ENCODE peak calls at places on chromosomes 11 and 22, in four cellular contexts. E, T, N and J are unnamed samples.

GRCh38 chr22:50687829-50688228 is 15.2 kb downstream of the SHANK3 start:
- DNase-seq in E (no peak), T (no peak), N (no peak), J (no peak)

GRCh38 chr22:22082960-22083359 is 100.4 kb upstream of the TOP3B start:
- DNase-seq in E (no peak), T (no peak), N (no peak), J (no peak)

GRCh38 chr11:125990244-125990643 is 44.4 kb downstream of the VSIG10L2 start:
- DNase-seq in E (no peak), T (no peak), N (no peak), J (peak)

GRCh38 chr11:60125962-60126585 is 37.6 kb downstream of the MS4A2 start:
- DNase-seq in E (no peak), T (no peak), N (no peak), J (no peak)

GRCh38 chr11:17724020-17724908 is 4.9 kb downstream of the MYOD1 start:
- DNase-seq in E (no peak), T (no peak), N (no peak), J (no peak)

GRCh38 chr11:73059915-73060314 is 82.2 kb downstream of the FCHSD2 start:
- DNase-seq in E (no peak), T (no peak), N (no peak), J (no peak)

GRCh38 chr11:126561327-126561893 is 205.9 kb downstream of the ST3GAL4 start:
- DNase-seq in E (no peak), T (peak), N (peak), J (no peak)

GRCh38 chr22:35792501-35792900 is 74.8 kb downstream of the APOL5 start:
- DNase-seq in E (no peak), T (no peak), N (no peak), J (no peak)

GRCh38 chr11:106249857-106250256 is 172.4 kb downstream of the AASDHPPT start:
- DNase-seq in E (no peak), T (no peak), N (no peak), J (no peak)

GRCh38 chr11:117870176-117870952 is 6.1 kb downstream of the FXYD6 start:
- DNase-seq in E (no peak), T (peak), N (no peak), J (no peak)

GRCh38 chr11:111454561-111455192 is 57.5 kb downstream of the BTG4 start:
- DNase-seq in E (peak), T (peak), N (peak), J (peak)